ENCODE peak calls at places on chromosomes 7 and 10, in seven cellular contexts. E is stimulated activated CD4-positive, alpha-beta T cell treated with anti-CD3 and anti-CD28 coated beads, Interleukin-1b, Interleukin-23, amount 100 ng/mL, for 24 hours; V is amniotic epithelial cell; O is HCEC 1CT; J is hippocampal formation; F is Karpas-422; N is activated CD8-positive, alpha-beta T cell treated with anti-CD3 and anti-CD28 coated beads, Interleukin-2, amount 10 ng/mL, durations not matched to agents 7 days and 5 days. U is an unnamed sample.

GRCh38 chr10:15360566-15360965 is 10.5 kb downstream of the FAM171A1 start:
- DNase-seq in E (no peak), O (no peak), F (no peak), N (no peak), V (no peak), J (no peak), U (no peak)

GRCh38 chr7:27784399-27785053 is 44.6 kb downstream of the TAX1BP1 start:
- DNase-seq in J (no peak), N (peak), V (peak), F (peak), E (no peak), O (peak), U (no peak)

GRCh38 chr7:27636326-27637006 is 26.2 kb downstream of the HIBADH start:
- DNase-seq in V (no peak), E (no peak), F (no peak), O (no peak), N (no peak), J (no peak), U (no peak)

GRCh38 chr10:14588084-14588937 is 186.4 kb downstream of the FAM107B start:
- DNase-seq in V (peak), J (no peak), N (peak), F (no peak), O (peak), E (no peak), U (peak)

GRCh38 chr10:132743925-132744490 is 41.9 kb downstream of the NKX6-2 start:
- DNase-seq in E (no peak), F (no peak), J (no peak), V (peak), O (no peak), N (no peak), U (no peak)

GRCh38 chr7:129066290-129067131 is 11.6 kb upstream of the TNPO3 start:
- DNase-seq in J (no peak), O (peak), V (peak), E (no peak), F (no peak), N (no peak), U (no peak)

GRCh38 chr7:121547341-121548092 is 151.4 kb upstream of the FAM3C start:
- DNase-seq in O (peak), N (peak), E (no peak), J (no peak), F (peak), V (peak), U (no peak)

GRCh38 chr10:71369602-71370001 is 27.1 kb upstream of the CDH23 start:
- DNase-seq in O (no peak), V (no peak), F (no peak), N (no peak), J (no peak), E (no peak), U (no peak)

GRCh38 chr10:124237282-124237975 is 144.0 kb upstream of the CHST15 start:
- DNase-seq in J (no peak), F (no peak), N (no peak), E (no peak), V (no peak), O (no peak), U (no peak)

GRCh38 chr7:157339777-157340677 is 3.2 kb downstream of the DNAJB6 start:
- DNase-seq in V (peak), E (peak), J (peak), O (peak), F (peak), N (peak), U (peak)

GRCh38 chr7:332646-333398 is 42.9 kb downstream of the FOXL3 start:
- DNase-seq in J (peak), E (peak), F (no peak), V (peak), N (peak), O (no peak), U (peak)

GRCh38 chr10:7756360-7756992 is 31.3 kb downstream of the KIN start:
- DNase-seq in E (no peak), O (peak), N (peak), F (peak), J (no peak), V (peak), U (peak)

GRCh38 chr10:3780766-3781457 is 4.1 kb downstream of the KLF6 start:
- DNase-seq in F (no peak), E (no peak), O (peak), J (no peak), N (no peak), V (peak), U (peak)

GRCh38 chr10:78458983-78459638 is 425.4 kb downstream of the RPS24 start:
- DNase-seq in N (no peak), J (no peak), E (no peak), F (no peak), O (peak), V (peak), U (no peak)

GRCh38 chr10:96395931-96396877 is 37.4 kb upstream of the OPALIN start:
- DNase-seq in O (peak), J (peak), N (peak), F (peak), V (peak), E (peak), U (peak)

GRCh38 chr10:49053053-49053997 is 62.0 kb downstream of the VSTM4 start:
- DNase-seq in V (no peak), F (peak), O (no peak), E (no peak), J (no peak), N (no peak), U (peak)

GRCh38 chr10:78331391-78331922 is 297.8 kb downstream of the RPS24 start:
- DNase-seq in J (no peak), E (no peak), O (peak), F (no peak), N (no peak), V (peak), U (no peak)

GRCh38 chr10:97016728-97017473 is 168.9 kb downstream of the SLIT1 start:
- DNase-seq in F (peak), O (no peak), V (no peak), E (no peak), N (peak), J (no peak), U (peak)

GRCh38 chr10:21929070-21929469 is 74.5 kb downstream of the DNAJC1 start:
- DNase-seq in O (no peak), J (no peak), E (no peak), V (peak), N (no peak), F (no peak), U (no peak)

GRCh38 chr7:80284848-80285247 is 150.2 kb downstream of the GNAI1 start:
- DNase-seq in J (no peak), N (no peak), F (no peak), V (peak), E (no peak), O (peak), U (no peak)

GRCh38 chr7:117766915-117767314 is 106.3 kb downstream of the CTTNBP2 start:
- DNase-seq in N (no peak), V (no peak), E (no peak), O (no peak), J (no peak), F (no peak), U (no peak)

GRCh38 chr10:119812684-119813083 is 60.0 kb downstream of the MCMBP start:
- DNase-seq in E (no peak), J (no peak), O (no peak), V (no peak), N (no peak), F (no peak), U (no peak)

GRCh38 chr7:47902013-47902412 is 46.3 kb downstream of the PKD1L1 start:
- DNase-seq in V (no peak), E (no peak), J (no peak), O (no peak), F (no peak), N (no peak), U (no peak)

GRCh38 chr7:28539289-28539981 is 127.1 kb downstream of the CREB5 start:
- DNase-seq in V (no peak), O (no peak), J (no peak), N (no peak), F (no peak), E (no peak), U (no peak)

GRCh38 chr10:62464308-62464707 is 90.1 kb downstream of the ZNF365 start:
- DNase-seq in O (peak), F (no peak), J (no peak), N (no peak), E (no peak), V (no peak), U (no peak)

GRCh38 chr10:131860806-131861440 is 39.9 kb upstream of the PPP2R2D start:
- DNase-seq in J (no peak), E (no peak), O (no peak), F (no peak), N (no peak), V (no peak), U (no peak)

GRCh38 chr7:84196007-84196551 is 1.5 kb upstream of the SEMA3A start:
- DNase-seq in E (no peak), F (no peak), N (no peak), V (peak), O (peak), J (peak), U (no peak)

GRCh38 chr10:101358706-101359300 is 4.8 kb downstream of the BTRC start:
- DNase-seq in J (no peak), F (no peak), V (peak), O (peak), N (no peak), E (no peak), U (no peak)

GRCh38 chr7:51591223-51591622 is 274.6 kb upstream of the COBL start:
- DNase-seq in F (no peak), J (no peak), N (no peak), E (no peak), O (no peak), V (no peak), U (no peak)

GRCh38 chr10:120951288-120951687 is 100.1 kb downstream of the WDR11 start:
- DNase-seq in F (no peak), E (no peak), J (no peak), O (no peak), V (no peak), N (no peak), U (no peak)

GRCh38 chr10:132078746-132079345 is 13.1 kb downstream of the JAKMIP3 start:
- DNase-seq in O (no peak), V (no peak), E (no peak), J (peak), N (no peak), F (peak), U (no peak)

GRCh38 chr7:8274589-8274988 is 12.6 kb upstream of the ICA1 start:
- DNase-seq in F (no peak), J (no peak), N (no peak), O (peak), E (no peak), V (peak), U (no peak)

U was measured in activated CD4-positive, alpha-beta memory T cell treated with anti-CD3 and anti-CD28 coated beads, Interleukin-2, amount 10 ng/mL, durations not matched to agents 7 days and 5 days.